ENCODE peak calls at places on chromosomes 16 and 17, in nine cellular contexts. W is NCI-H510A; F is lung microvascular endothelial cell; R is activated gamma-delta T cell treated with anti-CD3 and anti-CD28 coated beads, Interleukin-2, amount 50 U/mL, for 16 hours; V is AG04450; A is activated CD4-positive, CD25-positive, alpha-beta regulatory T cell; D is sigmoid colon; G is stimulated activated CD4-positive, alpha-beta T cell treated with anti-CD3 and anti-CD28 coated beads, Interleukin-1b, Interleukin-23, amount 100 ng/mL, for 24 hours; C is NCI-H2029 treated with DMSO at 0.1 percent for 48 hours. K is an unnamed sample.

GRCh38 chr17:38893612-38894011 is 23.8 kb downstream of the LASP1 start:
- DNase-seq in W (no peak), F (no peak), R (no peak), V (no peak), A (no peak), D (no peak), G (no peak), C (no peak), K (peak)

GRCh38 chr17:79188048-79188447 is 113.4 kb downstream of the ENGASE start:
- DNase-seq in W (no peak), F (peak), R (no peak), V (no peak), A (no peak), D (no peak), G (no peak), C (no peak), K (peak)

GRCh38 chr17:61323696-61324539 is 75.7 kb upstream of the TBX2 start:
- DNase-seq in W (no peak), F (no peak), R (no peak), V (no peak), A (no peak), D (no peak), G (no peak), C (no peak), K (no peak)

GRCh38 chr17:79047291-79047920 is 23.4 kb downstream of the C1QTNF1 start:
- DNase-seq in W (no peak), F (no peak), R (no peak), V (no peak), A (no peak), D (peak), G (no peak), C (no peak), K (no peak)

GRCh38 chr17:64328875-64329405 is 61.7 kb downstream of the PECAM1 start:
- DNase-seq in W (peak), F (no peak), R (no peak), V (no peak), A (no peak), D (no peak), G (no peak), C (no peak), K (peak)

GRCh38 chr17:14149751-14150150 is 80.4 kb downstream of the COX10 start:
- DNase-seq in W (no peak), F (no peak), R (no peak), V (no peak), A (no peak), D (no peak), G (no peak), C (no peak), K (no peak)

GRCh38 chr17:21542070-21542469 is 150.3 kb upstream of the KCNJ18 start:
- DNase-seq in W (no peak), F (no peak), R (no peak), V (no peak), A (no peak), D (no peak), G (no peak), C (no peak), K (no peak)

GRCh38 chr16:25748099-25748654 is 56.4 kb downstream of the HS3ST4 start:
- DNase-seq in W (no peak), F (no peak), R (no peak), V (no peak), A (no peak), D (no peak), G (no peak), C (no peak), K (no peak)

GRCh38 chr17:7959503-7960253 is 27.7 kb downstream of the CNTROB start:
- DNase-seq in W (no peak), F (no peak), R (no peak), V (no peak), A (no peak), D (no peak), G (no peak), C (no peak), K (no peak)

GRCh38 chr17:72563952-72564351 is 443.1 kb downstream of the SOX9 start:
- DNase-seq in W (no peak), F (no peak), R (no peak), V (no peak), A (no peak), D (no peak), G (no peak), C (no peak), K (no peak)

GRCh38 chr17:37388266-37388665 is 12.5 kb downstream of the C17orf78 start:
- DNase-seq in W (no peak), F (no peak), R (no peak), V (no peak), A (no peak), D (no peak), G (no peak), C (no peak), K (no peak)

GRCh38 chr17:36082062-36082461 is 7.9 kb downstream of the CCL3 start:
- DNase-seq in W (no peak), F (no peak), R (no peak), V (no peak), A (no peak), D (no peak), G (no peak), C (no peak), K (no peak)

GRCh38 chr17:12104831-12105230 is 84.2 kb downstream of the MAP2K4 start:
- DNase-seq in W (no peak), F (no peak), R (no peak), V (no peak), A (no peak), D (no peak), G (no peak), C (no peak), K (no peak)

GRCh38 chr17:45385331-45385997 is 47.2 kb downstream of the ARHGAP27 start:
- DNase-seq in W (peak), F (peak), R (peak), V (peak), A (peak), D (peak), G (peak), C (peak), K (peak)

GRCh38 chr17:78174332-78174869 is 6.0 kb downstream of the SYNGR2 start:
- DNase-seq in W (no peak), F (peak), R (no peak), V (no peak), A (no peak), D (peak), G (no peak), C (peak), K (no peak)